ENCODE peak calls at places on chromosome 12, in nine cellular contexts. One of them, this sample, is unnamed.

GRCh38 chr12:74415633-74416032 is 122.0 kb upstream of the ATXN7L3B start:
- DNase-seq in adrenal gland: peak; percentile 12
- DNase-seq in HuH-7: no peak
- DNase-seq in NCI-H1092 treated with DMSO at 0.1 percent for 48 hours: no peak
- DNase-seq in colonic mucosa: no peak
- DNase-seq in NAMALWA: peak; percentile 53
- DNase-seq in HEK293T: peak; percentile 22
- DNase-seq in omental fat pad: no peak
- DNase-seq in Daoy: peak; percentile 15
- DNase-seq in this sample: peak; percentile 41

GRCh38 chr12:29447285-29447975 is 50.1 kb downstream of the OVCH1 start:
- DNase-seq in HEK293T: no peak
- DNase-seq in HuH-7: no peak
- DNase-seq in Daoy: no peak
- DNase-seq in omental fat pad: no peak
- DNase-seq in colonic mucosa: no peak
- DNase-seq in NCI-H1092 treated with DMSO at 0.1 percent for 48 hours: no peak
- DNase-seq in adrenal gland: no peak
- DNase-seq in NAMALWA: no peak
- DNase-seq in this sample: no peak

GRCh38 chr12:129848921-129849320 is 54.9 kb downstream of the TMEM132D start:
- DNase-seq in adrenal gland: no peak
- DNase-seq in omental fat pad: no peak
- DNase-seq in NCI-H1092 treated with DMSO at 0.1 percent for 48 hours: no peak
- DNase-seq in NAMALWA: no peak
- DNase-seq in HuH-7: no peak
- DNase-seq in colonic mucosa: no peak
- DNase-seq in HEK293T: no peak
- DNase-seq in Daoy: no peak
- DNase-seq in this sample: no peak

GRCh38 chr12:12474471-12474928 is 88.2 kb downstream of the DUSP16 start:
- DNase-seq in HEK293T: no peak
- DNase-seq in NCI-H1092 treated with DMSO at 0.1 percent for 48 hours: no peak
- DNase-seq in Daoy: no peak
- DNase-seq in adrenal gland: no peak
- DNase-seq in colonic mucosa: no peak
- DNase-seq in NAMALWA: no peak
- DNase-seq in omental fat pad: no peak
- DNase-seq in HuH-7: no peak
- DNase-seq in this sample: no peak

GRCh38 chr12:94421868-94422740 is 37.6 kb downstream of the CEP83 start:
- DNase-seq in Daoy: no peak
- DNase-seq in NCI-H1092 treated with DMSO at 0.1 percent for 48 hours: no peak
- DNase-seq in HEK293T: no peak
- DNase-seq in omental fat pad: no peak
- DNase-seq in HuH-7: no peak
- DNase-seq in adrenal gland: no peak
- DNase-seq in colonic mucosa: no peak
- DNase-seq in NAMALWA: no peak
- DNase-seq in this sample: peak; percentile 18

GRCh38 chr12:48197549-48197966 is 5.5 kb downstream of the OR10AD1 start:
- DNase-seq in HuH-7: no peak
- DNase-seq in adrenal gland: peak; percentile 59
- DNase-seq in NAMALWA: peak; percentile 70
- DNase-seq in colonic mucosa: peak; percentile 52
- DNase-seq in NCI-H1092 treated with DMSO at 0.1 percent for 48 hours: peak; percentile 92
- DNase-seq in Daoy: peak; percentile 26
- DNase-seq in HEK293T: peak; percentile 45
- DNase-seq in omental fat pad: no peak
- DNase-seq in this sample: peak; percentile 49

GRCh38 chr12:121144416-121144914 is 11.8 kb downstream of the P2RX7 start:
- DNase-seq in NCI-H1092 treated with DMSO at 0.1 percent for 48 hours: no peak
- DNase-seq in HEK293T: no peak
- DNase-seq in colonic mucosa: no peak
- DNase-seq in omental fat pad: no peak
- DNase-seq in Daoy: no peak
- DNase-seq in adrenal gland: peak; percentile 60
- DNase-seq in NAMALWA: no peak
- DNase-seq in HuH-7: no peak
- DNase-seq in this sample: peak; percentile 86

GRCh38 chr12:9869307-9870161 is at the start of gene CLEC2B:
- DNase-seq in omental fat pad: no peak
- DNase-seq in adrenal gland: no peak
- DNase-seq in HuH-7: no peak
- DNase-seq in NCI-H1092 treated with DMSO at 0.1 percent for 48 hours: no peak
- DNase-seq in colonic mucosa: no peak
- DNase-seq in HEK293T: no peak
- DNase-seq in NAMALWA: peak; percentile 86
- DNase-seq in Daoy: peak; percentile 16
- DNase-seq in this sample: peak; percentile 63

GRCh38 chr12:11542599-11542998 is 106.9 kb upstream of the ETV6 start:
- DNase-seq in adrenal gland: no peak
- DNase-seq in omental fat pad: no peak
- DNase-seq in HuH-7: no peak
- DNase-seq in colonic mucosa: no peak
- DNase-seq in Daoy: no peak
- DNase-seq in NAMALWA: no peak
- DNase-seq in HEK293T: no peak
- DNase-seq in NCI-H1092 treated with DMSO at 0.1 percent for 48 hours: no peak
- DNase-seq in this sample: no peak

GRCh38 chr12:69648476-69648875 is 37.8 kb upstream of the LRRC10 start:
- DNase-seq in NAMALWA: no peak
- DNase-seq in NCI-H1092 treated with DMSO at 0.1 percent for 48 hours: no peak
- DNase-seq in HEK293T: no peak
- DNase-seq in HuH-7: no peak
- DNase-seq in adrenal gland: no peak
- DNase-seq in omental fat pad: no peak
- DNase-seq in Daoy: peak; percentile 47
- DNase-seq in colonic mucosa: no peak
- DNase-seq in this sample: no peak

GRCh38 chr12:40646456-40646855 is 45.8 kb upstream of the CNTN1 start:
- DNase-seq in HuH-7: no peak
- DNase-seq in colonic mucosa: no peak
- DNase-seq in Daoy: no peak
- DNase-seq in adrenal gland: no peak
- DNase-seq in NAMALWA: no peak
- DNase-seq in HEK293T: no peak
- DNase-seq in NCI-H1092 treated with DMSO at 0.1 percent for 48 hours: no peak
- DNase-seq in omental fat pad: no peak
- DNase-seq in this sample: no peak

GRCh38 chr12:92421042-92421441 is 275.4 kb upstream of the BTG1 start:
- DNase-seq in colonic mucosa: no peak
- DNase-seq in omental fat pad: no peak
- DNase-seq in NCI-H1092 treated with DMSO at 0.1 percent for 48 hours: no peak
- DNase-seq in HuH-7: no peak
- DNase-seq in Daoy: no peak
- DNase-seq in NAMALWA: no peak
- DNase-seq in adrenal gland: no peak
- DNase-seq in HEK293T: no peak
- DNase-seq in this sample: no peak

GRCh38 chr12:6538420-6539275 is 4.3 kb downstream of the GAPDH start:
- DNase-seq in HEK293T: peak; percentile 15
- DNase-seq in NCI-H1092 treated with DMSO at 0.1 percent for 48 hours: no peak
- DNase-seq in NAMALWA: peak; percentile 63
- DNase-seq in HuH-7: no peak
- DNase-seq in colonic mucosa: no peak
- DNase-seq in omental fat pad: no peak
- DNase-seq in adrenal gland: no peak
- DNase-seq in Daoy: peak; percentile 78
- DNase-seq in this sample: peak; percentile 73

GRCh38 chr12:58896278-58896677 is 24.0 kb downstream of the LRIG3 start:
- DNase-seq in HuH-7: no peak
- DNase-seq in HEK293T: no peak
- DNase-seq in colonic mucosa: no peak
- DNase-seq in NCI-H1092 treated with DMSO at 0.1 percent for 48 hours: no peak
- DNase-seq in adrenal gland: no peak
- DNase-seq in NAMALWA: no peak
- DNase-seq in Daoy: no peak
- DNase-seq in omental fat pad: no peak
- DNase-seq in this sample: no peak

GRCh38 chr12:91910871-91911388 is 234.7 kb downstream of the BTG1 start:
- DNase-seq in omental fat pad: no peak
- DNase-seq in HEK293T: no peak
- DNase-seq in HuH-7: no peak
- DNase-seq in NCI-H1092 treated with DMSO at 0.1 percent for 48 hours: no peak
- DNase-seq in Daoy: no peak
- DNase-seq in colonic mucosa: no peak
- DNase-seq in NAMALWA: peak; percentile 5
- DNase-seq in adrenal gland: no peak
- DNase-seq in this sample: peak; percentile 15

GRCh38 chr12:120439646-120440247 is 1.8 kb downstream of the COX6A1 start:
- DNase-seq in HuH-7: peak; percentile 69
- DNase-seq in Daoy: peak; percentile 66
- DNase-seq in HEK293T: peak; percentile 72
- DNase-seq in NAMALWA: peak; percentile 90
- DNase-seq in colonic mucosa: peak; percentile 63
- DNase-seq in omental fat pad: no peak
- DNase-seq in adrenal gland: peak; percentile 69
- DNase-seq in NCI-H1092 treated with DMSO at 0.1 percent for 48 hours: peak; percentile 22
- DNase-seq in this sample: peak; percentile 88

GRCh38 chr12:109448272-109448671 is 28.8 kb downstream of the KCTD10 start:
- DNase-seq in Daoy: no peak
- DNase-seq in NCI-H1092 treated with DMSO at 0.1 percent for 48 hours: no peak
- DNase-seq in NAMALWA: no peak
- DNase-seq in colonic mucosa: peak; percentile 52
- DNase-seq in omental fat pad: no peak
- DNase-seq in HEK293T: no peak
- DNase-seq in HuH-7: no peak
- DNase-seq in adrenal gland: no peak
- DNase-seq in this sample: no peak

GRCh38 chr12:24770851-24771250 is 178.1 kb downstream of the BCAT1 start:
- DNase-seq in Daoy: no peak
- DNase-seq in omental fat pad: no peak
- DNase-seq in adrenal gland: no peak
- DNase-seq in HuH-7: no peak
- DNase-seq in colonic mucosa: no peak
- DNase-seq in NAMALWA: no peak
- DNase-seq in HEK293T: no peak
- DNase-seq in NCI-H1092 treated with DMSO at 0.1 percent for 48 hours: no peak
- DNase-seq in this sample: no peak

GRCh38 chr12:120710805-120711296 is 593 bp downstream of the UNC119B start:
- DNase-seq in colonic mucosa: peak; percentile 51
- DNase-seq in HuH-7: no peak
- DNase-seq in omental fat pad: no peak
- DNase-seq in NAMALWA: peak; percentile 46
- DNase-seq in adrenal gland: no peak
- DNase-seq in HEK293T: peak; percentile 42
- DNase-seq in Daoy: no peak
- DNase-seq in NCI-H1092 treated with DMSO at 0.1 percent for 48 hours: no peak
- DNase-seq in this sample: peak; percentile 72

GRCh38 chr12:113050808-113051207 is 5.7 kb upstream of the DTX1 start:
- DNase-seq in HuH-7: no peak
- DNase-seq in Daoy: no peak
- DNase-seq in adrenal gland: no peak
- DNase-seq in HEK293T: no peak
- DNase-seq in colonic mucosa: no peak
- DNase-seq in NAMALWA: peak; percentile 91
- DNase-seq in omental fat pad: no peak
- DNase-seq in NCI-H1092 treated with DMSO at 0.1 percent for 48 hours: no peak
- DNase-seq in this sample: no peak

GRCh38 chr12:11607313-11608081 is 42.0 kb upstream of the ETV6 start:
- DNase-seq in omental fat pad: no peak
- DNase-seq in NAMALWA: no peak
- DNase-seq in Daoy: no peak
- DNase-seq in HEK293T: no peak
- DNase-seq in colonic mucosa: peak; percentile 72
- DNase-seq in NCI-H1092 treated with DMSO at 0.1 percent for 48 hours: no peak
- DNase-seq in HuH-7: peak; percentile 26
- DNase-seq in adrenal gland: no peak
- DNase-seq in this sample: no peak

GRCh38 chr12:67358686-67359374 is 89.7 kb downstream of the CAND1 start:
- DNase-seq in Daoy: peak; percentile 83
- DNase-seq in omental fat pad: no peak
- DNase-seq in NAMALWA: peak; percentile 22
- DNase-seq in HuH-7: no peak
- DNase-seq in colonic mucosa: no peak
- DNase-seq in HEK293T: no peak
- DNase-seq in adrenal gland: no peak
- DNase-seq in NCI-H1092 treated with DMSO at 0.1 percent for 48 hours: peak; percentile 6
- DNase-seq in this sample: peak; percentile 27

GRCh38 chr12:623865-624372 is 39.3 kb downstream of the NINJ2 start:
- DNase-seq in colonic mucosa: no peak
- DNase-seq in adrenal gland: no peak
- DNase-seq in HuH-7: no peak
- DNase-seq in omental fat pad: no peak
- DNase-seq in NCI-H1092 treated with DMSO at 0.1 percent for 48 hours: no peak
- DNase-seq in Daoy: no peak
- DNase-seq in HEK293T: no peak
- DNase-seq in NAMALWA: no peak
- DNase-seq in this sample: no peak

GRCh38 chr12:61138381-61138759 is 1121.8 kb upstream of the USP15 start:
- DNase-seq in HuH-7: no peak
- DNase-seq in HEK293T: no peak
- DNase-seq in colonic mucosa: no peak
- DNase-seq in adrenal gland: no peak
- DNase-seq in NCI-H1092 treated with DMSO at 0.1 percent for 48 hours: no peak
- DNase-seq in Daoy: no peak
- DNase-seq in omental fat pad: no peak
- DNase-seq in NAMALWA: no peak
- DNase-seq in this sample: no peak

GRCh38 chr12:59121466-59121865 is 201.2 kb upstream of the LRIG3 start:
- DNase-seq in NAMALWA: no peak
- DNase-seq in Daoy: no peak
- DNase-seq in colonic mucosa: no peak
- DNase-seq in adrenal gland: no peak
- DNase-seq in NCI-H1092 treated with DMSO at 0.1 percent for 48 hours: no peak
- DNase-seq in omental fat pad: no peak
- DNase-seq in HEK293T: no peak
- DNase-seq in HuH-7: no peak
- DNase-seq in this sample: no peak

GRCh38 chr12:49998453-49998852 is 25.7 kb downstream of the AQP6 start:
- DNase-seq in adrenal gland: no peak
- DNase-seq in Daoy: no peak
- DNase-seq in NAMALWA: no peak
- DNase-seq in HuH-7: no peak
- DNase-seq in colonic mucosa: no peak
- DNase-seq in NCI-H1092 treated with DMSO at 0.1 percent for 48 hours: no peak
- DNase-seq in omental fat pad: no peak
- DNase-seq in HEK293T: no peak
- DNase-seq in this sample: no peak

GRCh38 chr12:92338671-92339070 is 193.0 kb upstream of the BTG1 start:
- DNase-seq in NCI-H1092 treated with DMSO at 0.1 percent for 48 hours: no peak
- DNase-seq in colonic mucosa: no peak
- DNase-seq in HEK293T: no peak
- DNase-seq in HuH-7: no peak
- DNase-seq in omental fat pad: no peak
- DNase-seq in Daoy: no peak
- DNase-seq in adrenal gland: no peak
- DNase-seq in NAMALWA: no peak
- DNase-seq in this sample: no peak

GRCh38 chr12:91202390-91202789 is 19.8 kb upstream of the DCN start:
- DNase-seq in adrenal gland: no peak
- DNase-seq in HEK293T: no peak
- DNase-seq in Daoy: no peak
- DNase-seq in NCI-H1092 treated with DMSO at 0.1 percent for 48 hours: no peak
- DNase-seq in colonic mucosa: no peak
- DNase-seq in HuH-7: no peak
- DNase-seq in NAMALWA: no peak
- DNase-seq in omental fat pad: no peak
- DNase-seq in this sample: no peak

GRCh38 chr12:110998165-110998564 is 77.8 kb upstream of the MYL2 start:
- DNase-seq in omental fat pad: no peak
- DNase-seq in adrenal gland: no peak
- DNase-seq in NCI-H1092 treated with DMSO at 0.1 percent for 48 hours: no peak
- DNase-seq in HEK293T: no peak
- DNase-seq in Daoy: no peak
- DNase-seq in HuH-7: no peak
- DNase-seq in NAMALWA: peak; percentile 35
- DNase-seq in colonic mucosa: no peak
- DNase-seq in this sample: no peak

GRCh38 chr12:19884081-19884480 is 444.8 kb downstream of the AEBP2 start:
- DNase-seq in Daoy: no peak
- DNase-seq in colonic mucosa: no peak
- DNase-seq in omental fat pad: no peak
- DNase-seq in NCI-H1092 treated with DMSO at 0.1 percent for 48 hours: no peak
- DNase-seq in NAMALWA: no peak
- DNase-seq in adrenal gland: no peak
- DNase-seq in HEK293T: no peak
- DNase-seq in HuH-7: no peak
- DNase-seq in this sample: no peak

GRCh38 chr12:109230193-109230592 is 78.9 kb downstream of the FOXN4 start:
- DNase-seq in HEK293T: no peak
- DNase-seq in HuH-7: no peak
- DNase-seq in omental fat pad: no peak
- DNase-seq in colonic mucosa: no peak
- DNase-seq in NCI-H1092 treated with DMSO at 0.1 percent for 48 hours: no peak
- DNase-seq in adrenal gland: no peak
- DNase-seq in NAMALWA: no peak
- DNase-seq in Daoy: no peak
- DNase-seq in this sample: no peak